ENCODE peak calls at places on chromosome 1, in seven cellular contexts. U is fibroblast of lung, E is left ventricle myocardium inferior, Q is heart right ventricle, M is upper lobe of right lung, Y is stomach, J is body of pancreas. V is an unnamed sample.

GRCh38 chr1:11888206-11888876 is 29.6 kb upstream of the NPPB start:
- DNase-seq in M (no peak), U (no peak), Y (no peak), E (no peak), J (no peak), Q (no peak), V (no peak)

GRCh38 chr1:215863796-215864195 is 296.7 kb downstream of the KCTD3 start:
- DNase-seq in Q (no peak), J (no peak), E (no peak), U (no peak), M (no peak), Y (no peak), V (no peak)

GRCh38 chr1:151715726-151716404 is 738 bp downstream of the CELF3 start:
- DNase-seq in Q (no peak), J (no peak), E (no peak), Y (no peak), U (no peak), M (no peak), V (no peak)

GRCh38 chr1:153379591-153379990 is 4.2 kb upstream of the S100A12 start:
- DNase-seq in E (no peak), M (no peak), U (no peak), Y (no peak), Q (no peak), J (no peak), V (no peak)

GRCh38 chr1:26278303-26278702 is 1.6 kb upstream of the SH3BGRL3 start:
- DNase-seq in Q (no peak), U (peak; percentile 79), Y (peak; percentile 68), M (no peak), E (peak; percentile 51), J (no peak), V (no peak)

GRCh38 chr1:170032531-170033295 is 41.8 kb downstream of the KIFAP3 start:
- DNase-seq in Y (no peak), Q (no peak), J (no peak), M (no peak), E (no peak), U (peak; percentile 68), V (no peak)

GRCh38 chr1:6914646-6915178 is 129.5 kb downstream of the CAMTA1 start:
- DNase-seq in M (no peak), Q (no peak), U (no peak), J (no peak), E (no peak), Y (no peak), V (no peak)

GRCh38 chr1:47934243-47934805 is 62.9 kb downstream of the TRABD2B start:
- DNase-seq in E (peak; percentile 74), M (peak; percentile 55), U (no peak), Y (peak; percentile 45), J (peak; percentile 70), Q (peak; percentile 58), V (no peak)

GRCh38 chr1:176149939-176150807 is 56.9 kb downstream of the COP1 start:
- DNase-seq in E (no peak), J (no peak), U (no peak), M (no peak), Q (no peak), Y (no peak), V (no peak)

GRCh38 chr1:209202826-209203439 is 380.6 kb upstream of the CAMK1G start:
- DNase-seq in E (no peak), Y (no peak), M (no peak), J (no peak), Q (no peak), U (peak; percentile 59), V (no peak)

GRCh38 chr1:22749919-22750670 is 39.5 kb downstream of the EPHB2 start:
- DNase-seq in Q (no peak), E (no peak), M (no peak), J (peak; percentile 50), Y (peak; percentile 47), U (peak; percentile 96), V (no peak)
- H3K27ac ChIP-seq in Q (no peak overlapping the region), E (peak overlapping the region; percentile 27), M (peak overlapping the region; percentile 83), J (peak overlapping the region; percentile 83), Y (peak overlapping the region; percentile 74), U (peak overlapping the region; percentile 69), V (no peak overlapping the region)

DNA sequence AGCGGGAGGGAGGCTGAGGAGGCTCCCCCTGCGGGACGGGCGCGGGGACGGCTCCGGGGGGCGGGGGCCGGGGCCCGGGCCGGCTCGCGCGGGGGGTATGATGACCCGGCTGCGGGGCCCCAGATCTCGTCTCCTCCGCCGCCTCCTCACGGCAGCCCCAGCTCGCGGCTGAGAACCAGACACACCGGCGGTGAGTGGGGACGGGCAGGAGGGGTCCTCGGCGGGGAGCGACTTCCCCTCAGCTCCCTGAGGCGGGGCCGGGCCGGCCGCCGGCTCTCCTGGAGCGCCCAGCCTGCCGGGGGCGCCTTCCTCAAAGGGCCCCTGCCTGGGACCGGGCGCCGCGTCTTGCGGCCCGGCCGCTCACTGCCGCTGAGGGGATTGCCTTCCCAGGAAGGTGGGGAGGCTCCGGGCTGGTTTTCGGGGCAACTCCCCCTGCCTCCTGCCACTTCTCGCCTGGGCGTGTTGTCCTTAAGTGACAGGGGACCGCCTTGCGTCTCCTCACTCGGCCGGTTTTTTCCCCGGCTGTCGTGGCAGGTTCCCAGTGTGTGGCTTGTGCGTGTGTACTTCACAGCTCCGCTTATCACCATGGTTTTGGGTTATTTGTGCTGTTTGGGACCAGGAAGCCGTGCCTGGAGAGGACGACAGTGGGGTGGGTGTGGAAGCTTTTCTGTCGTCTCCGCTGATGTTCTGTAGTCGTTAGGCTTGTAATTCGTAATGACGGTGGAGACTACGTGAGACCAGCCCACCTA is 800 bp downstream of the HIPK1 start:
- DNase-seq in M (peak; percentile 85), U (no peak), E (peak; percentile 31), J (peak; percentile 72), Y (peak; percentile 63), Q (no peak), V (peak; percentile 28)
- TF ChIP-seq CTCF in M (no peak), U (peak; percentile 20), E (no peak), J (peak; percentile 5), Y (no peak), Q (no peak), V (no peak)

GRCh38 chr1:234953655-234954420 is 174.8 kb downstream of the TOMM20 start:
- DNase-seq in E (no peak), U (no peak), M (no peak), Y (no peak), Q (no peak), J (no peak), V (no peak)

GRCh38 chr1:234956821-234957329 is 171.8 kb downstream of the TOMM20 start:
- DNase-seq in J (peak; percentile 63), E (no peak), M (no peak), U (no peak), Q (no peak), Y (no peak), V (no peak)

GRCh38 chr1:234955107-234955731 is 173.4 kb downstream of the TOMM20 start:
- DNase-seq in E (peak; percentile 81), J (peak; percentile 69), M (peak; percentile 80), Q (peak; percentile 75), Y (peak; percentile 60), U (peak; percentile 66), V (no peak)

GRCh38 chr1:234957330-234958065 is 171.1 kb downstream of the TOMM20 start:
- DNase-seq in Q (no peak), M (no peak), U (peak; percentile 98), Y (peak; percentile 79), E (no peak), J (peak; percentile 87), V (no peak)

DNA sequence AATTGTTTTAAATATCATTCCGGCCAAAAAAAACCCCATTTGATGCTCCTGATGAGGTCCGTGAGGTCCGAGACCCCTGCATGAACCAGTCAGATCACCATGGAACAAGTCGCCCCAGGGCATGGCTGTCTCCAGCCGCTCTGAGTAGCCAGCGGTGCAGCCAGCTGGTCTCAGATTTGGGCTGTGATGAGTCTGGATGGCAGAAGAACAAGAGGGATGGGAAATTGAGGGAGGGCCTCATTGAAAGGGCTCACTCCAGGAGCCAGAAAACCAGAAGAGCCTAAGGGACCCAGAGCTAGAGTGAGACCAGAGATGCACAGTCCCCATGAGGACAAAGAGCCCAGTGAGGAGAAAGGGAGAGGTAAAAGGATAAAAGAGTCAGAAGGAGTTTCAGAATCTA is 174.0 kb downstream of the TOMM20 start:
- DNase-seq in J (no peak), Y (no peak), E (no peak), M (no peak), Q (no peak), U (no peak), V (no peak)
- H3K27ac ChIP-seq in J (peak overlapping the region; percentile 96), Y (peak overlapping the region; percentile 93), E (peak overlapping the region; percentile 80), M (peak overlapping the region; percentile 70), Q (peak overlapping the region; percentile 70), U (peak overlapping the region; percentile 71), V (no peak overlapping the region)

DNA sequence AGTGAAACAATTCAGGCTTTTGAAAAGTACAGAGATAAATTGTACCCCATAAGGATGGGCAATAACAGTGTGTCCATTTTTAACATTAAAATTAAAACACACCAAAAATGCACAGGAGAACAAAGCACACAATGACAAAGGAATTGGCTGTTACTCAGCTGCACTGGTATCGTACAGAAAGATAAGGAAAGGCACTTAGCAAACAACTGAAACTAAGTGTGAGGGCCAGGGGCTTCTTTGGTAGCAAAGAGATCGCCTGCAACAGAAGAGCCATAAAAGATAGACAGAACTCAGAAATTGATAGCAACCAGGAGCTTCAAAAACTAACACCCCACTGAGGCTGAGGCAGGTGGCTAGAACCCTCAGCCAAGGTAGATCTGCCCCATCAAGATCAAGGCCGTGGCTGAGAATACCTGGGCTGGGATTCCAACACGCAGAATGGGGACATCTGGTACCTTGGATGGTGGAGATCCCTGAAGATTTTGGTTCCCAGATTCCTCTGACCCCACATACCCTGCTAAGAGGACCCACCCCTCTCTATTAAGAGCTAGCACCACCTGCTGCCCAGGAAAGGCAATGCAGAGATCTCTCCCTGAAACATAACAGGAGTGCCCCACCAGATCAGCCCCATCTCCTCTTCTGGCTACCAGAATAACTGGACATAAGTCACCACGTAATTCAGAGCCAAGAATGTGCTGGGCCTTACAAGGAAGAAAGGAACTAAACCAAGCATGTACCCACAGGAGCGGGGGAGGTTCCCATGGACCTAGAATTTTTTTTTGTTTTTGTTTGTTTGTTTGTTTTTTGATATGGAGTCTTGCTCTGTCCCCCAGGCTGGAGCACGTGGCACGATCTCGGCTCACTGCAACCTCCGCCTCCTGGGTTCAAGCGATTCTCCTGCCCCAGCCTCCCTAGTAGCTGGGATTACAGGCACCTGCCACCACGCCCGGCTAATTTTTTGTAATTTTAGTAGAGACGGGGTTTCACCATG is 16.2 kb downstream of the PLEKHO1 start:
- DNase-seq in Y (peak; percentile 53), U (peak; percentile 46), Q (peak; percentile 40), J (peak; percentile 50), M (no peak), E (peak; percentile 39), V (peak; percentile 49)
- TF ChIP-seq CTCF in Y (peak; percentile 47), U (peak; percentile 81), Q (peak; percentile 41), J (peak; percentile 42), M (peak; percentile 63), E (peak; percentile 69), V (peak; percentile 73)